ENCODE peak calls at places on chromosomes 6 and 20, in six cellular contexts. P is CD8-positive, alpha-beta T cell; J is fibroblast of pulmonary artery; H is thoracic aorta; M is neural crest cell; T is foreskin fibroblast. I is an unnamed sample.

GRCh38 chr20:53387983-53388675 is 205.5 kb downstream of the ZNF217 start:
- DNase-seq in P (peak), J (no peak), H (no peak), M (no peak), T (no peak), I (no peak)

GRCh38 chr20:46022411-46023147 is 6.4 kb upstream of the SLC12A5 start:
- DNase-seq in P (peak), J (peak), H (no peak), M (peak), T (peak), I (peak)

GRCh38 chr6:15230827-15231226 is 15.0 kb upstream of the JARID2 start:
- DNase-seq in P (no peak), J (no peak), H (no peak), M (no peak), T (no peak), I (no peak)

GRCh38 chr6:47701374-47701773 is 3.0 kb downstream of the ADGRF4 start:
- DNase-seq in P (no peak), J (no peak), H (no peak), M (no peak), T (peak), I (no peak)

GRCh38 chr6:137234505-137234863 is 15.3 kb upstream of the IFNGR1 start:
- DNase-seq in P (no peak), J (no peak), H (no peak), M (no peak), T (no peak), I (no peak)

GRCh38 chr20:15739056-15739455 is 834.2 kb downstream of the KIF16B start:
- DNase-seq in P (no peak), J (no peak), H (no peak), M (no peak), T (peak), I (no peak)

GRCh38 chr6:119337252-119337651 is 12.3 kb downstream of the MAN1A1 start:
- DNase-seq in P (no peak), J (no peak), H (no peak), M (no peak), T (no peak), I (no peak)

GRCh38 chr6:2351090-2351489 is 105.7 kb upstream of the GMDS start:
- DNase-seq in P (no peak), J (no peak), H (no peak), M (no peak), T (no peak), I (no peak)

GRCh38 chr6:101083533-101084172 is 202.5 kb upstream of the ASCC3 start:
- DNase-seq in P (no peak), J (peak), H (no peak), M (no peak), T (peak), I (peak)

GRCh38 chr20:61650912-61651733 is 399.1 kb downstream of the CDH4 start:
- DNase-seq in P (no peak), J (no peak), H (no peak), M (no peak), T (no peak), I (no peak)

GRCh38 chr6:88869263-88870023 is 94.0 kb downstream of the RNGTT start:
- DNase-seq in P (no peak), J (no peak), H (no peak), M (no peak), T (peak), I (peak)

GRCh38 chr6:89242574-89243330 is 25.6 kb upstream of the GABRR1 start:
- DNase-seq in P (no peak), J (peak), H (no peak), M (peak), T (peak), I (peak)

GRCh38 chr6:124949706-124950105 is 12.5 kb upstream of the RNF217 start:
- DNase-seq in P (no peak), J (no peak), H (no peak), M (no peak), T (no peak), I (no peak)

GRCh38 chr20:41330343-41330720 is 10.3 kb upstream of the LPIN3 start:
- DNase-seq in P (no peak), J (no peak), H (no peak), M (no peak), T (peak), I (peak)

GRCh38 chr6:56259163-56259562 is 11.8 kb upstream of the COL21A1 start:
- DNase-seq in P (no peak), J (peak), H (no peak), M (no peak), T (peak), I (no peak)

GRCh38 chr20:48661575-48662473 is 166.0 kb downstream of the PREX1 start:
- DNase-seq in P (no peak), J (no peak), H (no peak), M (no peak), T (no peak), I (no peak)

GRCh38 chr6:63584566-63584965 is 12.3 kb downstream of the LOC128125822 start:
- DNase-seq in P (no peak), J (no peak), H (no peak), M (no peak), T (no peak), I (no peak)

GRCh38 chr6:95576621-95577316 is 566 bp upstream of the MANEA start:
- DNase-seq in P (no peak), J (peak), H (no peak), M (no peak), T (peak), I (no peak)

GRCh38 chr6:107670792-107671199 is 153.3 kb downstream of the SCML4 start:
- DNase-seq in P (no peak), J (peak), H (no peak), M (peak), T (peak), I (no peak)

GRCh38 chr6:40490508-40490907 is 96.7 kb downstream of the LRFN2 start:
- DNase-seq in P (no peak), J (no peak), H (no peak), M (no peak), T (no peak), I (no peak)

GRCh38 chr6:35160642-35161041 is 19.5 kb upstream of the TCP11 start:
- DNase-seq in P (no peak), J (no peak), H (no peak), M (no peak), T (no peak), I (no peak)

GRCh38 chr6:14804001-14804401 is 441.9 kb upstream of the JARID2 start:
- DNase-seq in P (no peak), J (no peak), H (no peak), M (no peak), T (peak), I (peak)

GRCh38 chr6:142384455-142385332 is 82.9 kb downstream of the ADGRG6 start:
- DNase-seq in P (no peak), J (no peak), H (no peak), M (no peak), T (peak), I (peak)

GRCh38 chr20:62542862-62543261 is 67.1 kb upstream of the GATA5 start:
- DNase-seq in P (no peak), J (no peak), H (no peak), M (no peak), T (no peak), I (no peak)

GRCh38 chr6:88492824-88493223 is 326.7 kb upstream of the CNR1 start:
- DNase-seq in P (no peak), J (peak), H (no peak), M (no peak), T (peak), I (peak)

DNA sequence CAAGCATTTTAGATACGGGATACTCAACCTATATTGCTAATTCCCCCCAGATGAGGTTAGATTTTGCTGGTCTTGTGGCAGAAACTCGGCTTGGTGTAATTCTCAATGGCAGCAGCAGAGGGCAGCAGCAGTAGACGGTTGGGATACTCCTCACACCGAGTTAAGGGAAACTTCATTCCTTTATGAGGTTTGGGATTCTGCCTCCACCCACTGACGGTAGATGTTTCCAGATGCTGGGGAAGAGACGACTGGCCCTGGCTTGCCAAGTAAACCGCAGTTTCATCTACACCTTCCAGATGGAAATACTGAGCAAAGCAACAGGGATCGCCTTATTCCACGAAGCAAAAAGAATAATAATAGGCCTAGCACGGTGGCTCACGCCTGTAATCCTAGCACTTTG is 8.2 kb upstream of the TBC1D7 start:
- DNase-seq in P (peak), J (peak), H (peak), M (peak), T (peak), I (peak)
- TF ChIP-seq CTCF in P (peak), J (peak), H (peak), M (peak), T (peak), I (peak)

GRCh38 chr6:593139-593906 is 63.6 kb downstream of the HUS1B start:
- DNase-seq in P (peak), J (peak), H (no peak), M (peak), T (peak), I (peak)
- TF ChIP-seq CTCF in P (peak), J (peak), H (peak), M (peak), T (peak), I (peak)

GRCh38 chr6:169932491-169932890 is 181.1 kb downstream of the ERMARD start:
- DNase-seq in P (no peak), J (no peak), H (no peak), M (no peak), T (no peak), I (no peak)

GRCh38 chr6:169933251-169933821 is 181.9 kb downstream of the ERMARD start:
- DNase-seq in P (no peak), J (no peak), H (no peak), M (no peak), T (no peak), I (no peak)

GRCh38 chr6:169931223-169931760 is 179.9 kb downstream of the ERMARD start:
- DNase-seq in P (no peak), J (no peak), H (no peak), M (no peak), T (no peak), I (no peak)

GRCh38 chr6:169933839-169934698 is 182.6 kb downstream of the ERMARD start:
- DNase-seq in P (no peak), J (peak), H (no peak), M (no peak), T (peak), I (no peak)

GRCh38 chr6:169930799-169931198 is 179.4 kb downstream of the ERMARD start:
- DNase-seq in P (no peak), J (no peak), H (no peak), M (no peak), T (no peak), I (no peak)
- TF ChIP-seq CTCF in P (peak), J (no peak), H (no peak), M (no peak), T (no peak), I (no peak)

GRCh38 chr6:148653138-148653776 is 93.6 kb upstream of the UST start:
- DNase-seq in P (no peak), J (no peak), H (no peak), M (no peak), T (no peak), I (no peak)

GRCh38 chr6:148649454-148649963 is 97.3 kb upstream of the UST start:
- DNase-seq in P (no peak), J (no peak), H (no peak), M (no peak), T (no peak), I (no peak)

GRCh38 chr6:148650941-148651540 is 95.8 kb upstream of the UST start:
- DNase-seq in P (no peak), J (peak), H (no peak), M (no peak), T (no peak), I (no peak)

GRCh38 chr6:148648754-148649453 is 97.9 kb upstream of the UST start:
- DNase-seq in P (no peak), J (no peak), H (no peak), M (no peak), T (no peak), I (no peak)
- TF ChIP-seq CTCF in P (no peak), J (no peak), H (no peak), M (no peak), T (no peak), I (no peak)

DNA sequence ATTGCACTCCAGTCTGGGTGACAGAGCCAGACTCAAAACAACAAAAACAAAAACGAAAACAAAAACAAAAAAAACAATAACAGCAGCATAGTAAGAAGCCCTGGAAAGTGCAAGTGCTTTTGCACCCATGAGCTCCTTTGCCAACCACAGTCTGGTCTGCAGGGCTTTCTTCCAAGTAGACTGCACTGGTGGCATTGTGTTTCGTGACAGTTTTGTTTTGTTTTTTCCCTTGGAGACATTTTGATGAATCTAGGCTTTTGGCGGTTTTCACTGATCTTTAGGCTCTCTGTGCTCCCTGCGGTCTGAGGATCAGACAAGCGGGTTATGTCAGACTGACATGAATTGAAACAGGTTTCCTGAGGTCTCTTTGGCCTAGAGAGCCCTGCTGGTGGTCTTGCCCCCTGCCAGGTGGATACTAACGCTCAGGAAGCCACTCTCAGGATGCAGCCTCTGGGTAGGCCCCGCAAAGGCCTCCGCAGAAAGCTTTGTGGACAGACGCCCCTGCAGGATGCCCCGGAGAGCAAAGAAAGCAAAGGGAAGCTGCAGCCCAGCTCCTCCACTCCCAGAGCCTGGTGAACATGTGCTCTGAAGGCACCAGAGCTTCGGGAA is 555.4 kb upstream of the AGPAT4 start:
- DNase-seq in P (no peak), J (no peak), H (no peak), M (no peak), T (no peak), I (no peak)
- TF ChIP-seq CTCF in P (no peak), J (no peak), H (no peak), M (no peak), T (no peak), I (no peak)

GRCh38 chr6:41713161-41713649 is 22.2 kb downstream of the TFEB start:
- DNase-seq in P (no peak), J (peak), H (no peak), M (no peak), T (peak), I (peak)

GRCh38 chr6:41713650-41714291 is 21.6 kb downstream of the TFEB start:
- DNase-seq in P (no peak), J (no peak), H (no peak), M (no peak), T (peak), I (peak)

GRCh38 chr6:41711323-41712038 is 23.9 kb downstream of the TFEB start:
- DNase-seq in P (no peak), J (no peak), H (no peak), M (no peak), T (no peak), I (no peak)

GRCh38 chr6:41714556-41715273 is 20.7 kb downstream of the TFEB start:
- DNase-seq in P (no peak), J (no peak), H (no peak), M (no peak), T (no peak), I (no peak)

GRCh38 chr6:41712651-41713103 is 22.7 kb downstream of the TFEB start:
- DNase-seq in P (no peak), J (peak), H (peak), M (no peak), T (no peak), I (peak)
- TF ChIP-seq CTCF in P (no peak), J (no peak), H (no peak), M (no peak), T (no peak), I (peak)

GRCh38 chr6:110999634-111000270 is 17.9 kb downstream of the RPF2 start:
- DNase-seq in P (no peak), J (peak), H (no peak), M (no peak), T (peak), I (peak)
- TF ChIP-seq CTCF in P (peak), J (peak), H (no peak), M (peak), T (peak), I (peak)

I was measured in HFFc6.